ENCODE peak calls at places on chromosomes 13 and 19, in five cellular contexts. N is ovary; K is naive thymus-derived CD4-positive, alpha-beta T cell; B is fibroblast of lung; C is sigmoid colon. O is an unnamed sample. For H3K4me1, the result is how much of the 10 kb centered on the place peaks cover.

GRCh38 chr13:24625324-24625723 is 54.9 kb upstream of the ATP12A start:
- DNase-seq in N (no peak), K (peak), B (no peak), C (no peak), O (no peak)

GRCh38 chr13:39457274-39457673 is 145.7 kb downstream of the LHFPL6 start:
- DNase-seq in N (no peak), K (no peak), B (no peak), C (no peak), O (no peak)

GRCh38 chr19:16260794-16261161 is 63.1 kb downstream of the AP1M1 start:
- DNase-seq in N (no peak), K (no peak), B (no peak), C (no peak), O (no peak)

GRCh38 chr13:114145722-114146121 is 13.3 kb upstream of the RASA3 start:
- DNase-seq in N (no peak), K (no peak), B (no peak), C (peak), O (no peak)

GRCh38 chr13:50387124-50387581 is 371.9 kb downstream of the KCNRG start:
- DNase-seq in N (no peak), K (no peak), B (peak), C (no peak), O (no peak)

GRCh38 chr13:30375436-30375835 is 46.9 kb upstream of the UBE2L5 start:
- DNase-seq in N (no peak), K (no peak), B (no peak), C (no peak), O (no peak)

GRCh38 chr19:15323496-15324235 is 8.7 kb downstream of the BRD4 start:
- DNase-seq in N (peak), K (no peak), B (peak), C (peak), O (no peak)

GRCh38 chr19:5644051-5644450 is 21.2 kb downstream of the SAFB start:
- DNase-seq in N (no peak), K (no peak), B (no peak), C (no peak), O (no peak)

GRCh38 chr13:36038785-36039415 is 92.3 kb downstream of the DCLK1 start:
- DNase-seq in N (no peak), K (no peak), B (peak), C (no peak), O (no peak)

GRCh38 chr13:24502567-24503375 is 9.8 kb downstream of the PARP4 start:
- DNase-seq in N (no peak), K (no peak), B (peak), C (no peak), O (no peak)

DNA sequence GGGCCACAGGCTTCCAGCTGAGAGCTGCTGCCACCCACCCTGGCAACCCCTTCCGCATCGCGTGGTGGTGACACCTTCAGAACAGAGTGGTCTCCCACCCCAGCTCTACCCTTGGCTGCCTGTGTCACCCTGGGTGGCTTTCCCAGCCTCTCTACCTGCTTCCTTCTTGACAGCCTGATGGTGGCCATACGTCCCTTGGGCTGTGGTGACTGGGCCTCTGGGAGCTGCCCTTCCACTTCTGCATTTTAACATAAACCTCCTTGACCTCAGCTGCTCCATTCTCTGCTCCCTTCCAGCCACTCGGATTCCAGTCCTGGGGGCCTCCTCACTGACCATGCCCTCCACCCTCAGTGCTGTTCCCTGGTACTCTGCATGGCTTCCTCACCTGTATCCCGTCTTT is 17.1 kb downstream of the PAK4 start:
- DNase-seq in N (no peak), K (no peak), B (no peak), C (no peak), O (no peak)
- H3K4me1 ChIP-seq in N (under half), K (under half), B (under half), C (half or more), O (under half)

DNA sequence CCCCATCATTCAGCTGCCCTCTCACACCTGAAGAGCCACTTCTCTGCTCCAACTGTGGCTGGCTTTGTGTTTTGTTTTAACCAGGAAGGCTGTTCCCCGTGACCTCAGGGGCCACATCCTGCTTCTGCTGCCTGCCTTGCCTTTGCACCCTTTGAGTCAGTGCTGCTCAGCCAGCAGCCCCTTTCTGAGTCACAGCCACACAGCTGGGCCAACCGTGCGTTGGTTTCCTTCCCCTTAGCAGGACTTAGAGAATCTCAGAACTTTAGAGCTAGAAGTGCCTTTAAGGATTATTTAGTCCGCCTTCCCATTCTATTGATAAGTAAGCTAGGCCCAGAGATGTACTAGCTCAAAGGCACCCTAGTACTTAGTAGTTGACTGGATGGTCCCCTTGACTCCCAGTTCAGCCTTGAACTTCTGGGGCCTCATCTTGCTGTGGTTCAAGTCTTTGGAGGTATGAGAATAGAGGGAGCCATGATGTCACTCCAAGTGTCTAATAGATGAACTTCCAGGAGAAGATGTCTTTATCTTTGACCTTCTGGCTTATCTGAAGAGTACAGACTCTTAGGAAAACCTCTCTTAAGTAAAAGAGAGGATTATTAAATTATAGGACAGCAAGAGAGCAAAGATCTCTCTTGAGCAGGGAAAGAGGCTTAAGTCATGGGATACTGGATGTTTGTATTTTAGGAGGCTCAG is 8.0 kb downstream of the RGCC start:
- DNase-seq in N (no peak), K (peak), B (peak), C (no peak), O (peak)
- H3K27ac ChIP-seq in N (no peak), K (peak), B (peak), C (peak), O (peak)

DNA sequence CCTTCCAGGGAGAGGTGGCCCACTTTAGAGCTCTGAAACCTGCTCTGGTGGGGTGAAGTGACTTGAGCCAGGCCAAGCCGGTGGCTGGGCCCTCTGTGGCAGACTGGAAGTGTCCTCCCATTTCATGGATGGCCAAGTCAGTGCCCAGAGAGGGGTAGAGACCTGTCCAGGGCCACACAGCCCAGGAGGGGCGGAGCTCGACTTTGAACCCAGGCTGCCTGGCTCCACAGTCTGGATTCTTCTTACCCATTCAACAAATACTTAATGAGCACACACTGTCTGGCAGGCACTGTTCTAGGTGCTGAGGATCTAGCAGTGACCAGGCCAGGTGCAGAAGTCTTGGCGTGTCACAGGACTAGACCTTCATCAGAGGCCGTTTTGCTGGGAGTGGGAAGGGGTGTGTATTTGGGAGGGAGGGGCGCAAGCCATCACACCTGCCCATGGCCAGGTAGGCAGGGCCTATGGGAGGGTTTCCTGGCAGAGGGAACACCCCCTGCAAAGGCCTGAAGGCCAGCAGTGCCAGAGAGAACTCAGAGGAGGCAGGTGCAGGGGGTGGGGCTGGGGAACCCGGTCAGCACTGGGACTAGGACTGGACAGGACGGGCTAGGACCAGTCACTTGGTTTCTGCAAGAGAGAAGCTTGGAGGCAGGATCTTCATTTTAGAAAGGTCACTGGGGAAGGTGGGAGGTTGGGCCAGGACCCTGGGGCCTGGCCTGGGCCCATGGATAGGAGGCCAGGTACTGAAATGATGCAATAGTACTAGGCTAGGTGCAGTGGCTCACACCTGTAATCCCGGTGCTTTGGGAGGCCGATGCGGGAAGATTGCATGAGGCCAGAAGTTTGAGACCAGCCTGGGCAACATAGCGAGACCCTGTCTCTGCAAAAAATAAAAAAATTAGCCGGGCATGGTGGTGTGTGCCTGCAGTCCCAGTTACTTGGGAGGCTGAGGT is 31.8 kb downstream of the DNM2 start:
- DNase-seq in N (no peak), K (no peak), B (no peak), C (no peak), O (no peak)
- H3K4me1 ChIP-seq in N (under half), K (half or more), B (under half), C (under half), O (under half)

GRCh38 chr13:73370066-73370465 is 311.3 kb downstream of the KLF5 start:
- DNase-seq in N (no peak), K (no peak), B (no peak), C (no peak), O (no peak)

GRCh38 chr13:73367886-73368285 is 309.1 kb downstream of the KLF5 start:
- DNase-seq in N (no peak), K (no peak), B (no peak), C (no peak), O (no peak)

GRCh38 chr13:73368608-73369007 is 309.8 kb downstream of the KLF5 start:
- DNase-seq in N (no peak), K (no peak), B (no peak), C (no peak), O (no peak)

GRCh38 chr13:73366241-73366640 is 307.4 kb downstream of the KLF5 start:
- DNase-seq in N (no peak), K (no peak), B (no peak), C (no peak), O (no peak)

GRCh38 chr13:73369095-73369494 is 310.3 kb downstream of the KLF5 start:
- DNase-seq in N (no peak), K (no peak), B (no peak), C (no peak), O (no peak)
- H3K27ac ChIP-seq in N (no peak), K (no peak), B (no peak), C (no peak), O (no peak)

DNA sequence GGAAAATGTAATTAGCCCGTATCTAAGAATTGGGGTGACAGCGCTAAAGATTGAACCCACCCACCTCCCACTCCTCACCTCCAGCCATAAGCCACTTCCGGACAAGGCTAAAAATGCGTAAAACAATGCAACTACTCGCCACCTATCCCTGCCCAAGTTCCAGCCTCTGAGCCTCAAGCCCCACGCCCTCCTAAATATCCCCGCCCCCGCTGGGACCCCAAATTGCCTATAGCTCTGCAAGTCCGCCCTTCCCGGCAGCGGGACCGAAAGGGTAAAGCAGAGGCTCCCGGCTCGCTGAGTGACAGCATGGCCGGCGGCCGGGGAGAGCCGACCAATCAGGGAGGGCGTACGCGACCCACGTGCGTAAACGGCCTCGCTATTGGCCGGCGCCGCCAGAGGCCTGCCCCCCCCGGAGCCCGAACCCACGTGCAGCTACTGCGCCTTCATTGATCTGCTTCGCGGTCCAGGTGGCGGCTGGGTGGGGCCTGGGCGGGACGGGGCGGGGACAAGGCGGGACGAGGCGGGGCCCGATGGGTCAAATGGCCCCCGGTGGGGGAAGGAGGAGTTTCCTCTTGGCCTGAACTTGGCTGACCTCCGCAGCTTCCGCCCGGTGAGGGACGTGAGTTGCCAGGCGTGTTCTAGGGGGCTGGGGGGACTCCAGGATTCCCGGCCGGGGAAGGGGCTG is at the start of gene TLE6:
- DNase-seq in N (peak), K (peak), B (peak), C (peak), O (peak)
- H3K4me1 ChIP-seq in N (under half), K (under half), B (under half), C (under half), O (under half)

GRCh38 chr19:50500753-50501151 is 10.2 kb downstream of the JOSD2 start:
- DNase-seq in N (no peak), K (no peak), B (no peak), C (no peak), O (no peak)
- H3K27ac ChIP-seq in N (no peak), K (no peak), B (no peak), C (no peak), O (no peak)

DNA sequence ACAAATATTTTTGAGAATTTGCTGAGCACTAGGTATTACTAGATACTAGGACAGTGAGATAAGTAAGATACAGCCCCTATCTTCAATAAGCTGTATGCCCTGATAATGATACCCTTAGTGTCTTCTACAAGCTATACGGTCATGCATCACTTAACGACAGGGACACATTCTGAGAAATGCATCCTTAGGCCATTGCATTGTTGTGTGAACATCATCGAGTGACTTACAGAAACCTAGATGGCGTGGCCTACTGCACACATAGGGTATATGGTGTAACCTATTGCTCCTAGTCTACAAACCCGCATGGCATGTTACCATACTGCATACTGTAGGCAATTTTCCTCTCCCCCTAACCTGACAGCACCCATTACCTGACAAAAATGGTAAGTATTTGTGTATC is 64.9 kb downstream of the LRCH1 start:
- DNase-seq in N (no peak), K (no peak), B (no peak), C (no peak), O (no peak)
- H3K4me1 ChIP-seq in N (under half), K (under half), B (under half), C (half or more), O (under half)